ENCODE peak calls at places on chromosomes 5 and 9, in five cellular contexts. N is A549, V is cardiac muscle cell, J is brain microvascular endothelial cell, G is fibroblast of lung. L is an unnamed sample.

GRCh38 chr5:103109277-103109676 is 10.7 kb downstream of the GIN1 start:
- DNase-seq in N (no peak), V (no peak), J (no peak), G (no peak), L (no peak)

GRCh38 chr9:22157831-22158230 is 148.7 kb upstream of the CDKN2B start:
- DNase-seq in N (no peak), V (no peak), J (no peak), G (no peak), L (no peak)

GRCh38 chr9:125644819-125645507 is 62.0 kb downstream of the MAPKAP1 start:
- DNase-seq in N (no peak), V (no peak), J (no peak), G (no peak), L (no peak)

GRCh38 chr9:16869140-16869903 is 1.1 kb downstream of the BNC2 start:
- DNase-seq in N (no peak), V (peak), J (no peak), G (peak), L (peak)

GRCh38 chr5:157450024-157450423 is 10.0 kb upstream of the NIPAL4 start:
- DNase-seq in N (no peak), V (no peak), J (no peak), G (no peak), L (no peak)

GRCh38 chr9:2785060-2785459 is 58.8 kb downstream of the PUM3 start:
- DNase-seq in N (no peak), V (peak), J (no peak), G (peak), L (no peak)

GRCh38 chr5:138542120-138542955 is 698 bp downstream of the ETF1 start:
- DNase-seq in N (no peak), V (peak), J (no peak), G (no peak), L (peak)

GRCh38 chr9:88380118-88380517 is 8.1 kb upstream of the SPIN1 start:
- DNase-seq in N (no peak), V (no peak), J (no peak), G (no peak), L (no peak)

GRCh38 chr5:104932431-104932830 is 1369.8 kb upstream of the NUDT12 start:
- DNase-seq in N (no peak), V (no peak), J (no peak), G (no peak), L (no peak)

GRCh38 chr5:87243161-87243877 is 24.4 kb upstream of the RASA1 start:
- DNase-seq in N (no peak), V (peak), J (peak), G (peak), L (no peak)

GRCh38 chr9:86287013-86287412 is 4.7 kb upstream of the ISCA1 start:
- DNase-seq in N (peak), V (peak), J (peak), G (peak), L (peak)

GRCh38 chr5:7471710-7472109 is 75.8 kb downstream of the ADCY2 start:
- DNase-seq in N (no peak), V (no peak), J (no peak), G (no peak), L (no peak)

GRCh38 chr5:58641533-58641932 is 58.7 kb downstream of the RAB3C start:
- DNase-seq in N (no peak), V (no peak), J (no peak), G (no peak), L (no peak)

GRCh38 chr9:79613145-79613544 is 41.4 kb downstream of the TLE4 start:
- DNase-seq in N (no peak), V (no peak), J (no peak), G (no peak), L (no peak)

GRCh38 chr5:102856374-102856748 is 101.3 kb downstream of the PAM start:
- DNase-seq in N (no peak), V (peak), J (peak), G (peak), L (no peak)

GRCh38 chr5:173659423-173659822 is 43.0 kb upstream of the BOD1 start:
- DNase-seq in N (no peak), V (no peak), J (no peak), G (no peak), L (no peak)

GRCh38 chr5:60959156-60959555 is 14.2 kb downstream of the NDUFAF2 start:
- DNase-seq in N (no peak), V (peak), J (no peak), G (peak), L (no peak)

GRCh38 chr9:6199596-6199995 is 16.0 kb upstream of the IL33 start:
- DNase-seq in N (no peak), V (no peak), J (no peak), G (no peak), L (no peak)

GRCh38 chr5:67790390-67790789 is 425.2 kb upstream of the PIK3R1 start:
- DNase-seq in N (no peak), V (no peak), J (no peak), G (no peak), L (no peak)

GRCh38 chr9:89664896-89665329 is 60.1 kb downstream of the GADD45G start:
- DNase-seq in N (no peak), V (no peak), J (no peak), G (no peak), L (no peak)

GRCh38 chr9:114929166-114929565 is 1.2 kb downstream of the TNFSF8 start:
- DNase-seq in N (no peak), V (no peak), J (no peak), G (no peak), L (no peak)

GRCh38 chr5:35804201-35804653 is 52.5 kb upstream of the IL7R start:
- DNase-seq in N (no peak), V (no peak), J (no peak), G (no peak), L (no peak)

GRCh38 chr5:163445345-163445744 is 8.0 kb downstream of the CCNG1 start:
- DNase-seq in N (no peak), V (no peak), J (no peak), G (no peak), L (no peak)

DNA sequence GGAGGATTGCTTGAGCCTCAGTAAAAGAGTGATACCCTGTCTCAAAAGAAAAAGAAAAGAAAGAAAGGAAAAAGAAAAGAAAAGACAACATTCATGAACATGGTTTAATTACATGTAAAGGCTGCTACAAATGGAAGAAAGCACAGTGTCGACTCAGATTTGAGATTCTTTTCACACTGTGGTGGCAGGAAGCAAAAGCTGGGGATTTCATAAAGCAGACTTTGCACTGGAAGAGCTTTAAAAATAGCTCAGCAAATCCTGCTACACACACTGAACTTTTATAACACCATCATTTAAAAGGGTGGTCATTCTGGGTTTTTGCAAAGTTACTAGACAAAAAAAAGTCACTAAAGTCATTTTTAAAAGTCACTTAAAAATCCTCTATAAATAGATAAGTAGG is 140.8 kb downstream of the CEMIP2 start:
- DNase-seq in N (no peak), V (no peak), J (no peak), G (no peak), L (no peak)
- TF ChIP-seq CTCF in N (no peak), V (no peak), J (no peak), G (no peak), L (no peak)

GRCh38 chr5:172010278-172010677 is 3.8 kb upstream of the FBXW11 start:
- DNase-seq in N (no peak), V (peak), J (peak), G (no peak), L (no peak)
- TF ChIP-seq CTCF in N (no peak), V (peak), J (peak), G (no peak), L (no peak)

GRCh38 chr9:38707885-38708640 is 11.9 kb downstream of the FAM240B start:
- DNase-seq in N (no peak), V (no peak), J (no peak), G (no peak), L (no peak)
- TF ChIP-seq CTCF in N (peak), V (peak), J (peak), G (peak), L (peak)

DNA sequence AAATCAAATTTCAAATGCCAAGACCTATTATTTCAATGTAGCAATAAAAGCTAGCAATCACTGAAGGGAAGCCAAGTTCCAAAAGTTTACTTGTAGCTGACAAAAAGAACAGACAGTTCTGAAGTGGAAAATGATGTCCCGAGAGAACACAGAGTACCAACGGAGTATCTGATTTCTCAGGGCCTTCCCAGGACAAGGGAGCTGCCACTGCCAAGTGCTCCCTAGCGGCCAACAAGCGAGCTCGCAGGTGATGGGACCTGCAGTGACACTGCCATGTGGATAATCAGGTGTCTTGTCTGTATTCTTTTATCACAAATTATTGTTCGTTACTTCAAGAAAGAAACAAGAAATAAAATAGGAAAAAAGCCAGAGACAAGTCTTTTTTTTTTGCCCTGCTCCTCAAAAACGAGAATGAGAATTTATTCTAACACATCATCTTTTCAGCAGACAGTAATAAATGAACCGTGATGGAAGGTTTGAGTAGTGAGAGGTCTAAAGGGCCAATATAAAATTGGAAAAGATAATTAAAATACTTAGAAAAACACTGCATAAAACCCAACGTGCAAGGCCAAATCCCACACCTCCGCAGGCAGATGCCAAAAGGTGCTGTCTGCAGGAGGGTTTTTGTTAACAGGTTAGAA is 159.4 kb downstream of the MYO10 start:
- DNase-seq in N (no peak), V (no peak), J (no peak), G (peak), L (peak)
- TF ChIP-seq CTCF in N (peak), V (no peak), J (peak), G (peak), L (peak)

GRCh38 chr9:13550519-13550918 is 271.0 kb upstream of the MPDZ start:
- DNase-seq in N (no peak), V (no peak), J (no peak), G (no peak), L (no peak)
- TF ChIP-seq CTCF in N (no peak), V (no peak), J (no peak), G (no peak), L (no peak)

DNA sequence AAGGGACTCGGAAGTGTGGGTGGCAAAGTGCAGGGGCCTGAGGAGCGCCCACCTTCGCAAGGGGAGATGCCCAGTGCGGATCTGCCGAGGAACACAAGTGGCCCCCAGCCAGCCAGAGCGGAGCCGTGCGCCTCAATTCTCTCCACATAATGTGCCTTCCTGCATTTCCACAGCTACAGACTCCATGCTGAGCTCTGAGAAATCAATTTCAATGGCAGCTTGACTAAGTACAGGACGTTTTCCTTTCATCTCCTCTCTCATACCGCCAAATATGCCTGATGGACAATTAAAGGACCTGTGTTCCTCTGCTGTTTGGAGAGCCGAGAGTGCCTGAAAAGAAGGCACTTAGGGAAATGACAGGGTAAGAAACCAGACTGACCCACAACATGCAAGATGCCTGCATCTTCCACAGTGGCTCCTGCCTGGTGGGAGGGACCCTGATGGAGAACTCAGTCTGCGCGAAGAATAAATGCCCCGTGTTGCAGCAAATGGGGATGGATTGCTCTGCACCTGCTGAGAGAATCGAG is 38.6 kb upstream of the OLFM1 start:
- DNase-seq in N (no peak), V (no peak), J (no peak), G (no peak), L (no peak)
- TF ChIP-seq CTCF in N (no peak), V (no peak), J (no peak), G (no peak), L (no peak)